ENCODE peak calls at places on chromosomes 2 and 18, in four cellular contexts. B is IMR-90, D is H9, H is mesenchymal stem cell. R is an unnamed sample.

GRCh38 chr2:127680706-127681287 is 5.5 kb upstream of the LIMS2 start:
- DNase-seq in B (no peak), D (peak), H (no peak), R (no peak)

GRCh38 chr2:151228847-151229497 is 32.7 kb downstream of the RBM43 start:
- DNase-seq in H (no peak), B (no peak), D (no peak), R (no peak)

GRCh38 chr2:46829240-46829970 is 86.2 kb downstream of the MCFD2 start:
- DNase-seq in H (peak), B (no peak), D (no peak), R (no peak)

GRCh38 chr2:137179542-137179941 is 414.2 kb downstream of the THSD7B start:
- DNase-seq in H (no peak), D (no peak), B (no peak), R (no peak)

GRCh38 chr2:170639635-170640034 is 75.5 kb upstream of the SP5 start:
- DNase-seq in B (no peak), H (no peak), D (no peak), R (no peak)

GRCh38 chr2:157150747-157151146 is 106.8 kb upstream of the GALNT5 start:
- DNase-seq in B (peak), D (no peak), H (no peak), R (no peak)

GRCh38 chr2:157866202-157866601 is 9.9 kb downstream of the ACVR1 start:
- DNase-seq in H (no peak), D (no peak), B (no peak), R (no peak)

GRCh38 chr2:61727746-61728145 is 126.1 kb downstream of the FAM161A start:
- DNase-seq in H (no peak), B (peak), D (no peak), R (no peak)

GRCh38 chr2:183248866-183249567 is 124.8 kb downstream of the NUP35 start:
- DNase-seq in H (peak), B (peak), D (no peak), R (peak)

GRCh38 chr18:58915006-58915799 is 50.5 kb downstream of the ZNF532 start:
- DNase-seq in D (no peak), H (no peak), B (no peak), R (no peak)

GRCh38 chr2:20561703-20562454 is 89.0 kb downstream of the HS1BP3 start:
- DNase-seq in H (peak), B (peak), D (no peak), R (no peak)

GRCh38 chr2:182718459-182718858 is 2.4 kb downstream of the DNAJC10 start:
- DNase-seq in D (no peak), H (no peak), B (no peak), R (no peak)

GRCh38 chr2:227257820-227258219 is 67.2 kb upstream of the MFF start:
- DNase-seq in B (no peak), D (no peak), H (no peak), R (no peak)

GRCh38 chr2:230904856-230905447 is 20.1 kb downstream of the GPR55 start:
- DNase-seq in H (no peak), D (peak), B (no peak), R (no peak)

GRCh38 chr18:79926715-79927596 is 24.5 kb downstream of the SLC66A2 start:
- DNase-seq in H (no peak), B (no peak), D (peak), R (no peak)

GRCh38 chr18:66495844-66496243 is 108.0 kb downstream of the CDH19 start:
- DNase-seq in B (no peak), D (peak), H (peak), R (peak)

GRCh38 chr2:135586148-135586547 is 54.9 kb downstream of the R3HDM1 start:
- DNase-seq in B (peak), D (no peak), H (no peak), R (peak)

GRCh38 chr2:213235741-213236140 is 48.5 kb upstream of the SPAG16 start:
- DNase-seq in H (no peak), B (no peak), D (no peak), R (no peak)
- H3K4me2 ChIP-seq in H (no peak), B (no peak), D (no peak), R (no peak)

DNA sequence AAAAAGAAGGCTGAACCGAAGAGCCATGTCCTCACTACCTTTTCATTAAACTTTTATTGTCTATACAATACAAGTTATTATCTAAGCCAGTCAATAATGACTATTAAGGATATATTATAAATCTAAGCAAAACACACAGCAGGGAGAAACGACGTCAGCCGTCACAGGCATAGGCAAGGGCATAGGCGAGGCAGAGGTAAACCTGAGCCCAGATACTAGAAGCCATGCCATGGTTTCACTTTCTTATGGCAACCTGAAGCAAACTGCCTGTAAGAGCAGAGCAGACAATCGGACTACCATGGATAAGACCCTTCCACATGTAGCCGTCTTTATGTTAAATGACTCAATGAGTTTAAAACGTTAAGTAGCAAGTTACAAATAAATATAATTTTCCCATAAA is 238.5 kb upstream of the ZNF521 start:
- DNase-seq in B (no peak), H (no peak), D (no peak), R (no peak)
- H3K14ac ChIP-seq in B (no peak), H (no peak), D (no peak), R (no peak)

GRCh38 chr18:7840445-7840844 is 273.3 kb downstream of the PTPRM start:
- DNase-seq in D (no peak), H (no peak), B (no peak), R (no peak)
- H3K4me2 ChIP-seq in D (no peak), H (no peak), B (no peak), R (no peak)

DNA sequence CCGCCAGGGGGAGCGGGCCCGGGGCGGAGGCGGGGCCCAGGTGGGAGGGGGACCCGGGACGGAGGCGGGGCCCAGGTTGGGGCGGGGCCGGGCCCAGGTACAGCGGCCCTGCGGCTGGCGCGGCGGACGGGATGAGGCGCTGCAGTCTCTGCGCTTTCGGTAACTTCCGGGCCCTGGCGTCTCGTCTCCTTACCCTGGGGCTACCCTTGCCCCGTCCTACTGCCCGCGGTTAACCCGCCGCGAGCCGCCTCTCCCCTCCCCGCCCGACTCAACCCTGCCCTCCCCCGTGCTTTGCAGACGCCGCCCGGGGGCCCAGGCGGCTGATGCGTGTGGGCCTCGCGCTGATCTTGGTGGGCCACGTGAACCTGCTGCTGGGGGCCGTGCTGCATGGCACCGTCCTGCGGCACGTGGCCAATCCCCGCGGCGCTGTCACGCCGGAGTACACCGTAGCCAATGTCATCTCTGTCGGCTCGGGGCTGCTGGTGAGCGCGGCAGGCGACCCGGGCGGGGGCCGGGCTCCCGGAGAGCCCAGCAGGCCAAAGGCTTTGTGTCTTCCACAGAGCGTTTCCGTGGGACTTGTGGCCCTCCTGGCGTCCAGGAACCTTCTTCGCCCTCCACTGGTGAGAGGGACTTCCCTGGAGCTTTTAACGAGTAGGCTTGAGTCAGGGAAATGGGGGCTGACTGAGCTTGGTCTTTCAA is at the start of gene KRTCAP3:
- DNase-seq in H (peak), D (peak), B (no peak), R (peak)
- H3K14ac ChIP-seq in H (no peak), D (peak), B (no peak), R (peak)

DNA sequence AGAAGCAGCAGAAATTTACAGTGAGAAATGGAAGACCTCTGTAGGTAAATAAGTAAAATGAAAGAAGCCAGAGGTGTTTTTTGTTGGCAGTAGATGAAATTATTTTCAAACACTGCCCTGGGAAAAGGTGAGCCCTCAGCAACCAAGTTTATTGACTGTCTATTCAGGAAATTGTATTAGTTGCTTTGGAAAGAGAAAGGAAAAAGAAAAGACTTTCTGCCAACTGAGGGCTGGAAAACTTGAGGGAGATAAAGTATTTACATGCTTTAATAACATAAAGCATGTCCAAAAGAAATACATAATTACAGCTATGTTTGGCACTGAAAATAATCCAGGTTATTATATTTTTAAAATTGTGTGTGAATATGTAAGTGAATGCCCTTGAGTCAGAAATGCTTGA is 14.7 kb downstream of the CRIM1 start:
- DNase-seq in B (no peak), H (no peak), D (no peak), R (no peak)
- H3K4me2 ChIP-seq in B (no peak), H (no peak), D (no peak), R (no peak)

GRCh38 chr2:71502941-71503738 is 49.8 kb downstream of the DYSF start:
- DNase-seq in B (no peak), D (no peak), H (no peak), R (no peak)

GRCh38 chr2:71503827-71504226 is 50.5 kb downstream of the DYSF start:
- DNase-seq in H (no peak), B (no peak), D (no peak), R (no peak)

GRCh38 chr2:71499691-71500090 is 46.3 kb downstream of the DYSF start:
- DNase-seq in B (no peak), D (no peak), H (no peak), R (no peak)

GRCh38 chr2:71498261-71498701 is 44.9 kb downstream of the DYSF start:
- DNase-seq in B (peak), D (no peak), H (peak), R (no peak)

DNA sequence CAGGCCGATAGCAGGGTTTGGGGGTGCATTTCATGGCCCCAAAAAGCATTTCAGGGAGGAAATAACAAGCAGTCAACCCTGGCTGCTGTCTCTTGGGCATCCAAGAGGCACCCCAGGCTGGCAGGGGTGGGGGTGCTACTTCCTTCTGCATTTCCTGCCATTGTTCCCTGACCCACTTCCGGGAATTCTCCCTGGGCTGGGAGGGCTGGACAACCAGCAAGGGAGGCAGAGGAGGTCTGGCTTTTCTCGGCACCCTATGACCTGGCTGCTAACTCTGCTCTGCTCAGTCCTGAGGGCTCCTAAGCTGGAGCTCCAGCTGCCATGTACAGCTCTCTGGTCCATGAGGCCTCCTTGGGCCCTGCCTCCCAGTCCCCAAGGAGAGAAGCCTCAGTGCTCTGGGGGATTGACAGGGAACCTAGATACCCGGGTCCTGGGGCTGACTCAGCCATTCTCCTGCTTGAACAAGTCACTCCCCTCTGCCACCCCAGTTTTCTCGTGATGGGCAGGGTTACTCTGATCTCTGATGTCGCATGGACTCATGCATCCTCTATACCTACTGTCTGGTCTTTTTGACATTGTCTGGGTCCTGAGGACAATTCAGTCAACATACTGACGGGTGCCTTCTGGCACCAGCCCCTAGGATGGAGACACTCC is 47.2 kb downstream of the DYSF start:
- DNase-seq in B (no peak), D (no peak), H (no peak), R (no peak)
- H3K14ac ChIP-seq in B (peak), D (no peak), H (no peak), R (no peak)

DNA sequence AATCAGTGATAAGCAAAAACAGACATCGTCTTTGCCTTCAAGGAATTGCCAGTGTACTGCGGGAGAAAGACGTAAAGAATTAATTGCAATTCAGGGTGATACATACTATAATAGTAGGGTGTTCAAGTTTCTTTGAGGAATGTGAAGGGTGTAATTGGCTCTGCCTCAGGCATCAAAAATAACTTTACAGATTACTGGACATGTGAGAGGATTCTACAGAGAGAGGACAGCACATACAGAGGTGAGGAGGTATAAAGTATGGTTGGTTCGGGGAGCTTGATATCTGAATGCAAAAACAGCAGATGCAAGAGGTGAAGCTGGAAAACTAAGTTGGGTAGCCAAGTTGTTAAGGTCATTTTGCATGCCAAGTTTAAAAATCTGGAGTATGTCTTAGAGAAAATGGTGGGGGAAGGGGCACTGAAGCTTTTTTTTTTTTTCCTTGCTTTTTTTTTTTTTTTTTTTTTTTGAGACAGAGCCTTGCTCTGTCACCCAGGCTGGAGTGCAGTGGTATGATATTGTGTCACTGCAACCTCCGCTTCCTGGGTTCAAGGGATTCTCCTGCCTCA is 227.5 kb upstream of the FOSL2 start:
- DNase-seq in B (no peak), D (no peak), H (peak), R (no peak)
- H3K4me2 ChIP-seq in B (peak), D (no peak), H (no peak), R (no peak)

GRCh38 chr2:38602732-38603401 is at the start of gene HNRNPLL:
- DNase-seq in D (peak), B (peak), H (peak), R (peak)
- H3K14ac ChIP-seq in D (peak), B (peak), H (peak), R (peak)

GRCh38 chr2:240320561-240321091 is 114.8 kb upstream of the GPC1 start:
- DNase-seq in H (no peak), B (no peak), D (no peak), R (peak)
- H3K4me2 ChIP-seq in H (no peak), B (peak), D (no peak), R (peak)